ENCODE peak calls at places on chromosomes 5 and 9, in four cellular contexts. C is Calu3, X is fibroblast of mammary gland, P is keratinocyte. U is an unnamed sample.

GRCh38 chr9:90941661-90942060 is 140.0 kb downstream of the SYK start:
- DNase-seq in C (no peak), P (no peak), X (no peak), U (no peak)

GRCh38 chr5:142602720-142603245 is 83.1 kb downstream of the FGF1 start:
- DNase-seq in X (no peak), P (no peak), C (no peak), U (no peak)

GRCh38 chr5:9784231-9784630 is 154.1 kb upstream of the TAS2R1 start:
- DNase-seq in C (no peak), P (no peak), X (no peak), U (no peak)

GRCh38 chr9:121271368-121272351 is 3.7 kb downstream of the GSN start:
- DNase-seq in P (no peak), X (peak), C (no peak), U (peak)

GRCh38 chr5:80738466-80738865 is 83.7 kb upstream of the DHFR start:
- DNase-seq in C (no peak), X (no peak), P (no peak), U (no peak)

GRCh38 chr5:175195698-175196656 is 248.0 kb downstream of the DRD1 start:
- DNase-seq in P (no peak), X (peak), C (no peak), U (no peak)

GRCh38 chr9:110655723-110656641 is 12.6 kb upstream of the MUSK start:
- DNase-seq in P (no peak), X (peak), C (no peak), U (no peak)

GRCh38 chr5:10461041-10461440 is 19.4 kb downstream of the ROPN1L start:
- DNase-seq in P (no peak), X (no peak), C (no peak), U (no peak)

GRCh38 chr5:147393866-147394265 is 116.0 kb downstream of the DPYSL3 start:
- DNase-seq in C (peak), X (no peak), P (no peak), U (no peak)
- TF ChIP-seq CTCF in C (no peak), X (peak), P (no peak), U (peak)

GRCh38 chr9:107137495-107138202 is 145.4 kb upstream of the RAD23B start:
- DNase-seq in P (no peak), X (peak), C (peak), U (no peak)
- TF ChIP-seq CTCF in P (peak), X (peak), C (peak), U (peak)

DNA sequence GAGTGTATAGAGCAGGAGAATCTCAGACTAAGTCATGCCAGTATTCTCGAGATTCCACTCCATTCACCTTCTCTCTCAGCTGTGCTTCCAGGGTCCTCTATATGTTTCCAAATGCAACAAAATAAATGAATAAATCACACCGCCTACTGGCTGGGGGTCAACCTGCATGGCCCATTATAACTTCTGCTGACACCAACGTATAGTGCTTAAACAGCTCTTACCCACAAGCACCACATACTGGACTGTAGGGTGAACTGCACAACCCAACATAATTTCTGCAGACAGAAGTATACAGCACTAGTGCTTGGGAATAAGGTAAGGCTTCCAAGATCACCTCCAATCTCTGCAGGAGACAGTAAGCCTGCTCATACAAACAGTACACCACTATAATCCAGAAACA is 33.1 kb upstream of the HTR4 start:
- DNase-seq in X (peak), C (peak), P (peak), U (no peak)
- TF ChIP-seq CTCF in X (peak), C (peak), P (peak), U (no peak)

DNA sequence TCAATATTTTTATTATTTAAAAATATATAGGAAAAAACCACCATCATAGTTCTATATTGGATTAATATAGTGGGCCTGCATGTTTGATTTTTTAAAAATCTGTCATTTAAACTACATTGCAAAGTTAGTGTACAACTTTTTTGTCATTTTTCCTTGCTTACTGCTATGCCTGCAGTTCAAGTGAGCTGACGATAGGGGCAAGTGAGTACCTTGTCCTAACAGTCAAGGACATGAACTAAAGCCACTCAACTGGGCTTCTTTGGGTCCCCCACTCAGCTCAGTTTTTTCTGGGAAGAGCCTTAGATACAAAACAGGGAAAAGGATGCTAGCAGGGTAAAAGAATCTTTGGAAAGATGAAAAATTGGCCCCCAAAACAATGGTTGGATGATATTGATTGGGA is 269.9 kb downstream of the MAN2A1 start:
- DNase-seq in P (no peak), C (no peak), X (no peak), U (no peak)
- TF ChIP-seq CTCF in P (no peak), C (no peak), X (peak), U (no peak)

GRCh38 chr5:181043285-181044092 is 3.4 kb downstream of the BTNL9 start:
- DNase-seq in P (no peak), C (peak), X (no peak), U (no peak)
- TF ChIP-seq CTCF in P (no peak), C (no peak), X (peak), U (peak)

DNA sequence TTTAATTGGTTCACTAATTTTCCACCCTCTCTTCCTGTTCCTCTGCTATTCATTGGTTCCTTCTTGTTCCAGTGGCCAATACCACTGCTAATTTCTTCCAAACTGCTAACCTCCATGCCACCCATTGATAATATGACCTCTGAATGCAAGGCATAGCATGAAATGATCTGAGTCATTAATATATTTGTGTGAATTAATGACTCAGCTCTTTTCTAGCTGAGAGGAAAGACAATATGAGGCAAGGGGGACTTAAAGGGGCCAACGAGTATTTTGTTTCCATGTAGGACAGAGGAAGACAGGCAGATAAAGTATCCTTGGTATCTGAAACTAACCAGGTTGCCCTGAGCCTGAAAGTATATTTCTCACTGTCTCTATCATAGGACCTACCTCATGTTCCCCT is 154.3 kb upstream of the BRINP1 start:
- DNase-seq in P (no peak), X (no peak), C (no peak), U (no peak)
- TF ChIP-seq CTCF in P (no peak), X (no peak), C (no peak), U (no peak)

GRCh38 chr9:89922099-89922498 is 317.3 kb downstream of the GADD45G start:
- DNase-seq in X (no peak), C (no peak), P (no peak), U (no peak)

GRCh38 chr9:89924611-89925010 is 319.8 kb downstream of the GADD45G start:
- DNase-seq in C (no peak), X (no peak), P (no peak), U (no peak)

GRCh38 chr9:89923174-89923573 is 318.4 kb downstream of the GADD45G start:
- DNase-seq in P (no peak), X (no peak), C (no peak), U (no peak)

GRCh38 chr9:89926167-89926566 is 321.4 kb downstream of the GADD45G start:
- DNase-seq in X (no peak), P (no peak), C (no peak), U (no peak)

DNA sequence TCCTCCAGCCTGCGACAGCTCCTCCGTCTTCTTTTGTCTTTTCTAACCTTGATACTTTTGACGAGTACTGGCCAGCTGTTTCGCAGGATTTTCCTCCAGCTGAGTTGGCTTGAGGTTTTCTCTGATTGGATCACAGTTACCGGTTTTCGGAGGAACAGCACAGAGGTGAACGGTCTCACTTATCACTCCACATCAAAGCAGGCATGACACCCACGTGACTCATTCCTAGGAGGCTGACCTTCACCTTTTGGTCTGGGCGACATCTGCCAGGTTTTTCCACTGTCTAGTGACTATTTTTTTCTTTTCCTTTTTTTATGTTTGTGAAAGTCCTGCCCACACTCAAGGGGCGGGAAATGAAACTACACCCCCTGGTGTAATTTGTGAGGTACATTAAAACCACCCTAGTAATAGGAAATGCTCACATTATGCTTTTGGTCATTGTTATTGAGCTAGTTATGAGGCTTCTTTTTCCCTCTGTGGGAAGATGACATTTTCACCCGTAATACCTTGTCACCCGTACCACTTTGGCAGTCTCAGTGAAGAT is 319.2 kb downstream of the GADD45G start:
- DNase-seq in P (no peak), C (no peak), X (peak), U (no peak)
- TF ChIP-seq CTCF in P (no peak), C (no peak), X (no peak), U (peak)